ENCODE peak calls at places on chromosomes 2 and 18, in six cellular contexts. J, L, N, R, I and T are unnamed samples.

GRCh38 chr2:219018726-219019125 is 22.6 kb downstream of the CFAP65 start:
- DNase-seq in J (no peak), N (no peak), I (no peak), R (no peak), L (no peak), T (no peak)

GRCh38 chr2:29878898-29879297 is 42.5 kb downstream of the ALK start:
- DNase-seq in J (no peak), R (no peak), N (no peak), L (no peak), I (no peak), T (no peak)

GRCh38 chr18:61975526-61976326 is 82.9 kb upstream of the RNF152 start:
- DNase-seq in I (no peak), L (no peak), N (no peak), R (no peak), J (no peak), T (peak; percentile 70)

GRCh38 chr2:164840930-164841718 is 499 bp downstream of the COBLL1 start:
- DNase-seq in I (peak; percentile 55), R (peak; percentile 3), J (peak; percentile 15), N (peak; percentile 75), L (peak; percentile 79), T (peak; percentile 88)

GRCh38 chr2:28084564-28084963 is 194.0 kb downstream of the BABAM2 start:
- DNase-seq in N (no peak), J (no peak), I (no peak), L (no peak), R (no peak), T (no peak)

GRCh38 chr2:134181219-134181618 is 72.7 kb upstream of the MGAT5 start:
- DNase-seq in J (no peak), R (peak; percentile 65), N (no peak), L (no peak), I (no peak), T (peak; percentile 97)

GRCh38 chr2:182867411-182868048 is 1.1 kb upstream of the FRZB start:
- DNase-seq in L (no peak), J (no peak), N (peak; percentile 62), R (no peak), I (no peak), T (no peak)

GRCh38 chr2:179939282-179939681 is 67.8 kb downstream of the CWC22 start:
- DNase-seq in N (no peak), I (no peak), J (no peak), R (no peak), L (no peak), T (no peak)

GRCh38 chr18:35289293-35290069 is 548 bp downstream of the ZSCAN30 start:
- DNase-seq in N (peak; percentile 6), I (no peak), L (no peak), R (peak; percentile 17), J (peak; percentile 18), T (no peak)

GRCh38 chr2:161480123-161480522 is 64.0 kb downstream of the TBR1 start:
- DNase-seq in L (no peak), N (no peak), R (no peak), J (no peak), I (no peak), T (no peak)